ENCODE peak calls at places on chromosome 2, in eight cellular contexts. E, P, A, Y, T, Q, G and K are unnamed samples.

GRCh38 chr2:134918518-134919359 is at the start of gene CCNT2:
- DNase-seq in E (peak), P (peak), A (peak), Y (peak), T (peak), Q (peak), G (peak), K (peak)

GRCh38 chr2:106096446-106097369 is 97.4 kb downstream of the UXS1 start:
- DNase-seq in E (no peak), P (no peak), A (no peak), Y (no peak), T (no peak), Q (no peak), G (no peak), K (no peak)

GRCh38 chr2:140526575-140526974 is 1604.2 kb downstream of the LRP1B start:
- DNase-seq in E (peak), P (no peak), A (no peak), Y (no peak), T (no peak), Q (no peak), G (no peak), K (no peak)

GRCh38 chr2:241189856-241190201 is 1.4 kb downstream of the ANO7 start:
- DNase-seq in E (no peak), P (no peak), A (no peak), Y (no peak), T (no peak), Q (no peak), G (peak), K (no peak)

GRCh38 chr2:232798156-232798555 is 21.8 kb upstream of the KCNJ13 start:
- DNase-seq in E (no peak), P (no peak), A (no peak), Y (no peak), T (no peak), Q (no peak), G (no peak), K (no peak)

GRCh38 chr2:23495661-23496114 is 110.7 kb downstream of the KLHL29 start:
- DNase-seq in E (no peak), P (no peak), A (no peak), Y (no peak), T (no peak), Q (peak), G (no peak), K (no peak)

GRCh38 chr2:221673248-221673647 is 101.1 kb upstream of the EPHA4 start:
- DNase-seq in E (no peak), P (no peak), A (peak), Y (no peak), T (no peak), Q (no peak), G (no peak), K (no peak)

GRCh38 chr2:170235860-170236638 is 58.1 kb downstream of the MYO3B start:
- DNase-seq in E (peak), P (peak), A (peak), Y (no peak), T (peak), Q (no peak), G (no peak), K (peak)

GRCh38 chr2:134431837-134432437 is 178.1 kb downstream of the MGAT5 start:
- DNase-seq in E (peak), P (no peak), A (peak), Y (no peak), T (no peak), Q (no peak), G (no peak), K (no peak)

GRCh38 chr2:69166812-69167468 is 154.0 kb downstream of the ANTXR1 start:
- DNase-seq in E (no peak), P (no peak), A (no peak), Y (no peak), T (no peak), Q (no peak), G (no peak), K (no peak)

GRCh38 chr2:17313261-17313660 is 205.0 kb downstream of the RAD51AP2 start:
- DNase-seq in E (no peak), P (no peak), A (no peak), Y (no peak), T (no peak), Q (no peak), G (no peak), K (no peak)